ENCODE peak calls at places on chromosomes 5 and 9, in nine cellular contexts. J is HEK293T, B is amygdala, X is H9, I is NCI-H2081 treated with DMSO at 0.1 percent for 48 hours, E is skeletal muscle cell, G is germinal center, D is pancreas, P is renal cortical epithelial cell. A is an unnamed sample.
A peak's percentile ranks its signal among the peaks of the same experiment; 100 is the strongest.

GRCh38 chr5:56837386-56837785 is 22.0 kb downstream of the MAP3K1 start:
- DNase-seq in J (no peak), B (no peak), X (no peak), I (no peak), E (no peak), G (no peak), D (no peak), P (no peak), A (no peak)

GRCh38 chr5:160259341-160259740 is 30.0 kb downstream of the FABP6 start:
- DNase-seq in J (no peak), B (no peak), X (no peak), I (no peak), E (no peak), G (no peak), D (no peak), P (no peak), A (no peak)

GRCh38 chr9:135240871-135241311 is 153.4 kb downstream of the OLFM1 start:
- DNase-seq in J (no peak), B (no peak), X (no peak), I (no peak), E (no peak), G (no peak), D (no peak), P (no peak), A (no peak)

GRCh38 chr5:176735383-176736265 is 74.7 kb upstream of the UNC5A start:
- DNase-seq in J (no peak), B (no peak), X (peak; percentile 15), I (no peak), E (no peak), G (no peak), D (no peak), P (no peak), A (no peak)

GRCh38 chr5:92104126-92104525 is 721.0 kb upstream of the ARRDC3 start:
- DNase-seq in J (no peak), B (no peak), X (no peak), I (no peak), E (no peak), G (no peak), D (no peak), P (no peak), A (no peak)

GRCh38 chr9:1173986-1174385 is 123.8 kb downstream of the DMRT2 start:
- DNase-seq in J (no peak), B (no peak), X (no peak), I (no peak), E (no peak), G (no peak), D (no peak), P (no peak), A (no peak)

GRCh38 chr5:171721469-171721868 is 64.1 kb upstream of the SMIM23 start:
- DNase-seq in J (no peak), B (no peak), X (no peak), I (no peak), E (no peak), G (no peak), D (no peak), P (no peak), A (no peak)

GRCh38 chr5:76608833-76609232 is 14.4 kb downstream of the F2RL2 start:
- DNase-seq in J (peak; percentile 13), B (no peak), X (no peak), I (no peak), E (peak; percentile 63), G (no peak), D (no peak), P (peak; percentile 17), A (peak; percentile 50)

GRCh38 chr5:56760723-56761122 is 54.6 kb upstream of the MAP3K1 start:
- DNase-seq in J (no peak), B (no peak), X (no peak), I (no peak), E (no peak), G (no peak), D (no peak), P (peak; percentile 8), A (no peak)

GRCh38 chr5:442335-443238 is at the start of gene EXOC3:
- DNase-seq in J (peak; percentile 94), B (peak; percentile 84), X (peak; percentile 70), I (peak; percentile 46), E (no peak), G (peak; percentile 90), D (peak; percentile 61), P (no peak), A (peak; percentile 89)

GRCh38 chr9:69465473-69465872 is 140.5 kb downstream of the ENTREP1 start:
- DNase-seq in J (no peak), B (no peak), X (no peak), I (no peak), E (peak; percentile 31), G (no peak), D (no peak), P (no peak), A (no peak)

GRCh38 chr5:962801-963200 is 45.8 kb upstream of the NKD2 start:
- DNase-seq in J (no peak), B (no peak), X (no peak), I (no peak), E (no peak), G (no peak), D (no peak), P (no peak), A (no peak)

GRCh38 chr5:139971202-139971725 is 71.8 kb downstream of the NRG2 start:
- DNase-seq in J (no peak), B (no peak), X (no peak), I (no peak), E (no peak), G (no peak), D (no peak), P (no peak), A (no peak)

GRCh38 chr9:76873056-76873792 is 32.7 kb downstream of the PRUNE2 start:
- DNase-seq in J (no peak), B (peak; percentile 20), X (peak; percentile 69), I (no peak), E (peak; percentile 46), G (no peak), D (no peak), P (no peak), A (no peak)

GRCh38 chr9:90905079-90905478 is 103.5 kb downstream of the SYK start:
- DNase-seq in J (no peak), B (no peak), X (no peak), I (no peak), E (no peak), G (no peak), D (peak; percentile 50), P (peak; percentile 73), A (no peak)

GRCh38 chr5:179267671-179268071 is 77.6 kb downstream of the ADAMTS2 start:
- DNase-seq in J (no peak), B (no peak), X (peak; percentile 8), I (no peak), E (no peak), G (no peak), D (no peak), P (no peak), A (no peak)

GRCh38 chr5:1761453-1761755 is 38.2 kb downstream of the MRPL36 start:
- DNase-seq in J (no peak), B (no peak), X (no peak), I (no peak), E (no peak), G (no peak), D (no peak), P (no peak), A (no peak)

GRCh38 chr9:38018964-38019602 is 49.9 kb downstream of the SHB start:
- DNase-seq in J (no peak), B (peak; percentile 35), X (no peak), I (no peak), E (no peak), G (no peak), D (peak; percentile 73), P (peak; percentile 78), A (no peak)

GRCh38 chr9:81595887-81596558 is 93.3 kb downstream of the TLE1 start:
- DNase-seq in J (no peak), B (no peak), X (peak; percentile 80), I (peak; percentile 73), E (peak; percentile 71), G (no peak), D (no peak), P (no peak), A (no peak)

GRCh38 chr5:179339996-179340395 is 5.3 kb downstream of the ADAMTS2 start:
- DNase-seq in J (no peak), B (no peak), X (no peak), I (no peak), E (no peak), G (no peak), D (no peak), P (no peak), A (no peak)

A was measured in NAMALWA.